ENCODE peak calls at places on chromosome 14, in six cellular contexts. I is naive thymus-derived CD8-positive, alpha-beta T cell; B is HTR-8/SVneo; P is iPS-NIHi11; R is cerebellar cortex; L is breast epithelium. F is an unnamed sample.

GRCh38 chr14:101505216-101505970 is 55.9 kb upstream of the DIO3 start:
- DNase-seq in B (no peak), R (no peak), L (no peak), P (no peak), I (no peak), F (no peak)

GRCh38 chr14:71166434-71166833 is 259.2 kb downstream of the PCNX1 start:
- DNase-seq in R (peak), I (no peak), P (peak), L (peak), B (peak), F (peak)

GRCh38 chr14:74604896-74605295 is 7.1 kb downstream of the LTBP2 start:
- DNase-seq in R (no peak), B (no peak), I (no peak), L (no peak), P (no peak), F (no peak)

GRCh38 chr14:89041245-89041585 is 216.8 kb downstream of the TTC8 start:
- DNase-seq in P (no peak), I (no peak), B (no peak), L (peak), R (no peak), F (no peak)

GRCh38 chr14:60328588-60328987 is 79.6 kb downstream of the PPM1A start:
- DNase-seq in I (no peak), R (no peak), L (no peak), B (no peak), P (peak), F (no peak)

GRCh38 chr14:102749393-102749792 is 27.9 kb upstream of the TRAF3 start:
- DNase-seq in I (no peak), R (no peak), P (no peak), L (no peak), B (no peak), F (no peak)

GRCh38 chr14:69716483-69717187 is 50.3 kb upstream of the SRSF5 start:
- DNase-seq in L (peak), B (no peak), R (no peak), P (no peak), I (peak), F (no peak)

GRCh38 chr14:104598461-104599273 is 5.9 kb downstream of the TMEM179 start:
- DNase-seq in L (no peak), I (no peak), P (no peak), R (no peak), B (no peak), F (no peak)

GRCh38 chr14:25003537-25003936 is 46.4 kb downstream of the STXBP6 start:
- DNase-seq in I (no peak), L (no peak), P (no peak), R (no peak), B (peak), F (no peak)

GRCh38 chr14:59274991-59275391 is 86.5 kb downstream of the DAAM1 start:
- DNase-seq in P (peak), B (no peak), R (peak), I (no peak), L (no peak), F (no peak)

GRCh38 chr14:75561013-75561432 is 17.4 kb upstream of the FLVCR2 start:
- DNase-seq in R (peak), P (peak), B (peak), I (no peak), L (peak), F (peak)

GRCh38 chr14:54920052-54920451 is 17.4 kb upstream of the GCH1 start:
- DNase-seq in P (no peak), I (no peak), L (no peak), R (no peak), B (no peak), F (no peak)

GRCh38 chr14:68521952-68522509 is 270.8 kb downstream of the ZFP36L1 start:
- DNase-seq in P (no peak), L (no peak), R (no peak), I (no peak), B (no peak), F (no peak)

GRCh38 chr14:74478996-74479635 is 14.0 kb downstream of the NPC2 start:
- DNase-seq in L (no peak), B (peak), R (peak), I (no peak), P (peak), F (peak)

GRCh38 chr14:21112267-21112666 is 11.4 kb downstream of the TMEM253 start:
- DNase-seq in P (no peak), B (no peak), L (no peak), R (no peak), I (no peak), F (no peak)

GRCh38 chr14:100526632-100527031 is 60.6 kb downstream of the BEGAIN start:
- DNase-seq in R (no peak), I (no peak), B (no peak), L (peak), P (no peak), F (no peak)

F was measured in NT2/D1.